ENCODE peak calls at places on chromosomes 2 and 18, in five cellular contexts. D is activated T-cell treated with anti-CD3 and anti-CD28 coated beads, Interleukin-2, amount 50 U/mL, for 72 hours; U is right cardiac atrium; R is NT2/D1; B is Right ventricle myocardium superior. S is an unnamed sample.

GRCh38 chr2:12083713-12084420 is 337.4 kb downstream of the LPIN1 start:
- DNase-seq in R (no peak), D (no peak), B (no peak), U (no peak), S (no peak)

GRCh38 chr2:155145758-155146229 is 447.3 kb downstream of the KCNJ3 start:
- DNase-seq in B (no peak), R (no peak), D (no peak), U (no peak), S (no peak)

GRCh38 chr18:36805105-36805504 is 23.7 kb downstream of the TPGS2 start:
- DNase-seq in U (no peak), D (no peak), R (no peak), B (no peak), S (no peak)

GRCh38 chr18:56990678-56991077 is 156.2 kb upstream of the BOD1L2 start:
- DNase-seq in B (no peak), D (no peak), U (no peak), R (no peak), S (no peak)

GRCh38 chr2:2826621-2827020 is 495.5 kb upstream of the MYT1L start:
- DNase-seq in R (no peak), U (no peak), B (no peak), D (no peak), S (no peak)

GRCh38 chr2:59277656-59278055 is 1036.5 kb upstream of the FANCL start:
- DNase-seq in R (no peak), D (no peak), U (no peak), B (no peak), S (no peak)

GRCh38 chr2:205091411-205091810 is 546.1 kb downstream of the PARD3B start:
- DNase-seq in B (no peak), U (no peak), R (no peak), D (no peak), S (no peak)

GRCh38 chr18:34802938-34803337 is 92.8 kb downstream of the DTNA start:
- DNase-seq in D (no peak), R (no peak), U (no peak), B (no peak), S (no peak)

GRCh38 chr18:48851563-48851962 is 99.2 kb downstream of the SMAD7 start:
- DNase-seq in D (no peak), U (peak), B (peak), R (no peak), S (no peak)

GRCh38 chr18:34772887-34773286 is 62.8 kb downstream of the DTNA start:
- DNase-seq in U (no peak), R (no peak), D (no peak), B (no peak), S (no peak)